ENCODE peak calls at places on chromosomes 13 and 19, in six cellular contexts. One of them, this sample, is unnamed.

GRCh38 chr13:51549593-51549992 is 34.7 kb upstream of the WDFY2 start:
- DNase-seq in AG04450: no peak
- DNase-seq in thoracic aorta: no peak
- DNase-seq in fibroblast of pulmonary artery: no peak
- DNase-seq in CD4-positive, alpha-beta T cell: no peak
- DNase-seq in type B pancreatic cell: no peak
- DNase-seq in this sample: no peak

GRCh38 chr13:23620211-23620610 is 50.0 kb downstream of the TNFRSF19 start:
- DNase-seq in AG04450: no peak
- DNase-seq in thoracic aorta: no peak
- DNase-seq in fibroblast of pulmonary artery: no peak
- DNase-seq in CD4-positive, alpha-beta T cell: no peak
- DNase-seq in type B pancreatic cell: no peak
- DNase-seq in this sample: no peak

GRCh38 chr19:7852851-7853759 is 21.1 kb downstream of the PRR36 start:
- DNase-seq in AG04450: no peak
- DNase-seq in thoracic aorta: no peak
- DNase-seq in fibroblast of pulmonary artery: peak; percentile 60
- DNase-seq in CD4-positive, alpha-beta T cell: peak; percentile 52
- DNase-seq in type B pancreatic cell: peak; percentile 88
- DNase-seq in this sample: peak; percentile 95

GRCh38 chr19:12706332-12706718 is 9.9 kb upstream of the FBXW9 start:
- DNase-seq in AG04450: no peak
- DNase-seq in thoracic aorta: no peak
- DNase-seq in fibroblast of pulmonary artery: no peak
- DNase-seq in CD4-positive, alpha-beta T cell: no peak
- DNase-seq in type B pancreatic cell: no peak
- DNase-seq in this sample: no peak

GRCh38 chr13:44904982-44905381 is 84.3 kb downstream of the NUFIP1 start:
- DNase-seq in AG04450: peak; percentile 90
- DNase-seq in thoracic aorta: peak; percentile 16
- DNase-seq in fibroblast of pulmonary artery: peak; percentile 98
- DNase-seq in CD4-positive, alpha-beta T cell: no peak
- DNase-seq in type B pancreatic cell: no peak
- DNase-seq in this sample: no peak

GRCh38 chr13:64428196-64428595 is 2801.9 kb downstream of the PCDH9 start:
- DNase-seq in AG04450: peak; percentile 49
- DNase-seq in thoracic aorta: no peak
- DNase-seq in fibroblast of pulmonary artery: peak; percentile 3
- DNase-seq in CD4-positive, alpha-beta T cell: no peak
- DNase-seq in type B pancreatic cell: no peak
- DNase-seq in this sample: no peak

GRCh38 chr13:40993987-40994386 is 25.1 kb downstream of the ELF1 start:
- DNase-seq in AG04450: no peak
- DNase-seq in thoracic aorta: no peak
- DNase-seq in fibroblast of pulmonary artery: no peak
- DNase-seq in CD4-positive, alpha-beta T cell: no peak
- DNase-seq in type B pancreatic cell: no peak
- DNase-seq in this sample: no peak

GRCh38 chr19:2371656-2372055 is 11.6 kb downstream of the TMPRSS9 start:
- DNase-seq in AG04450: no peak
- DNase-seq in thoracic aorta: no peak
- DNase-seq in fibroblast of pulmonary artery: peak; percentile 16
- DNase-seq in CD4-positive, alpha-beta T cell: no peak
- DNase-seq in type B pancreatic cell: no peak
- DNase-seq in this sample: no peak

GRCh38 chr19:50039968-50040367 is 14.2 kb downstream of the ZNF473 start:
- DNase-seq in AG04450: no peak
- DNase-seq in thoracic aorta: no peak
- DNase-seq in fibroblast of pulmonary artery: no peak
- DNase-seq in CD4-positive, alpha-beta T cell: no peak
- DNase-seq in type B pancreatic cell: no peak
- DNase-seq in this sample: no peak

GRCh38 chr13:42068886-42069285 is 20.4 kb downstream of the DGKH start:
- DNase-seq in AG04450: no peak
- DNase-seq in thoracic aorta: no peak
- DNase-seq in fibroblast of pulmonary artery: no peak
- DNase-seq in CD4-positive, alpha-beta T cell: no peak
- DNase-seq in type B pancreatic cell: no peak
- DNase-seq in this sample: no peak

GRCh38 chr19:33780251-33780650 is 16.4 kb upstream of the KCTD15 start:
- DNase-seq in AG04450: no peak
- DNase-seq in thoracic aorta: no peak
- DNase-seq in fibroblast of pulmonary artery: no peak
- DNase-seq in CD4-positive, alpha-beta T cell: no peak
- DNase-seq in type B pancreatic cell: no peak
- DNase-seq in this sample: no peak

GRCh38 chr19:2199215-2199614 is 35.5 kb downstream of the DOT1L start:
- DNase-seq in AG04450: no peak
- DNase-seq in thoracic aorta: no peak
- DNase-seq in fibroblast of pulmonary artery: no peak
- DNase-seq in CD4-positive, alpha-beta T cell: no peak
- DNase-seq in type B pancreatic cell: no peak
- DNase-seq in this sample: peak; percentile 68

GRCh38 chr13:104586010-104586746 is 1520.0 kb upstream of the SLC10A2 start:
- DNase-seq in AG04450: peak; percentile 65
- DNase-seq in thoracic aorta: no peak
- DNase-seq in fibroblast of pulmonary artery: peak; percentile 89
- DNase-seq in CD4-positive, alpha-beta T cell: no peak
- DNase-seq in type B pancreatic cell: no peak
- DNase-seq in this sample: no peak

GRCh38 chr13:41064493-41064892 is 3.2 kb downstream of the WBP4 start:
- DNase-seq in AG04450: peak; percentile 44
- DNase-seq in thoracic aorta: no peak
- DNase-seq in fibroblast of pulmonary artery: peak; percentile 70
- DNase-seq in CD4-positive, alpha-beta T cell: no peak
- DNase-seq in type B pancreatic cell: no peak
- DNase-seq in this sample: no peak

GRCh38 chr13:63307239-63307638 is 1891.6 kb upstream of the PCDH20 start:
- DNase-seq in AG04450: no peak
- DNase-seq in thoracic aorta: no peak
- DNase-seq in fibroblast of pulmonary artery: no peak
- DNase-seq in CD4-positive, alpha-beta T cell: no peak
- DNase-seq in type B pancreatic cell: no peak
- DNase-seq in this sample: no peak

GRCh38 chr13:32305646-32306045 is 9.5 kb downstream of the ZAR1L start:
- DNase-seq in AG04450: no peak
- DNase-seq in thoracic aorta: no peak
- DNase-seq in fibroblast of pulmonary artery: no peak
- DNase-seq in CD4-positive, alpha-beta T cell: no peak
- DNase-seq in type B pancreatic cell: no peak
- DNase-seq in this sample: no peak

GRCh38 chr13:34682406-34682805 is 259.7 kb upstream of the NBEA start:
- DNase-seq in AG04450: no peak
- DNase-seq in thoracic aorta: no peak
- DNase-seq in fibroblast of pulmonary artery: no peak
- DNase-seq in CD4-positive, alpha-beta T cell: no peak
- DNase-seq in type B pancreatic cell: no peak
- DNase-seq in this sample: no peak

GRCh38 chr19:31146546-31147183 is 202.6 kb downstream of the TSHZ3 start:
- DNase-seq in AG04450: no peak
- DNase-seq in thoracic aorta: no peak
- DNase-seq in fibroblast of pulmonary artery: no peak
- DNase-seq in CD4-positive, alpha-beta T cell: no peak
- DNase-seq in type B pancreatic cell: no peak
- DNase-seq in this sample: no peak
- TF ChIP-seq CTCF in AG04450: no peak
- TF ChIP-seq CTCF in thoracic aorta: no peak
- TF ChIP-seq CTCF in fibroblast of pulmonary artery: no peak
- TF ChIP-seq CTCF in CD4-positive, alpha-beta T cell: no peak
- TF ChIP-seq CTCF in type B pancreatic cell: no peak
- TF ChIP-seq CTCF in this sample: no peak

GRCh38 chr13:37139356-37139755 is 33.9 kb upstream of the CSNK1A1L start:
- DNase-seq in AG04450: no peak
- DNase-seq in thoracic aorta: no peak
- DNase-seq in fibroblast of pulmonary artery: no peak
- DNase-seq in CD4-positive, alpha-beta T cell: no peak
- DNase-seq in type B pancreatic cell: no peak
- DNase-seq in this sample: no peak

GRCh38 chr13:37138917-37139316 is 33.5 kb upstream of the CSNK1A1L start:
- DNase-seq in AG04450: no peak
- DNase-seq in thoracic aorta: no peak
- DNase-seq in fibroblast of pulmonary artery: no peak
- DNase-seq in CD4-positive, alpha-beta T cell: no peak
- DNase-seq in type B pancreatic cell: no peak
- DNase-seq in this sample: no peak

GRCh38 chr13:37136633-37137032 is 31.2 kb upstream of the CSNK1A1L start:
- DNase-seq in AG04450: no peak
- DNase-seq in thoracic aorta: no peak
- DNase-seq in fibroblast of pulmonary artery: no peak
- DNase-seq in CD4-positive, alpha-beta T cell: no peak
- DNase-seq in type B pancreatic cell: no peak
- DNase-seq in this sample: no peak

GRCh38 chr13:37136187-37136586 is 30.7 kb upstream of the CSNK1A1L start:
- DNase-seq in AG04450: no peak
- DNase-seq in thoracic aorta: no peak
- DNase-seq in fibroblast of pulmonary artery: no peak
- DNase-seq in CD4-positive, alpha-beta T cell: no peak
- DNase-seq in type B pancreatic cell: no peak
- DNase-seq in this sample: no peak

GRCh38 chr13:37138169-37138568 is 32.7 kb upstream of the CSNK1A1L start:
- DNase-seq in AG04450: no peak
- DNase-seq in thoracic aorta: no peak
- DNase-seq in fibroblast of pulmonary artery: peak; percentile 44
- DNase-seq in CD4-positive, alpha-beta T cell: no peak
- DNase-seq in type B pancreatic cell: no peak
- DNase-seq in this sample: no peak
- TF ChIP-seq CTCF in AG04450: peak; percentile 31
- TF ChIP-seq CTCF in thoracic aorta: no peak
- TF ChIP-seq CTCF in fibroblast of pulmonary artery: peak; percentile 35
- TF ChIP-seq CTCF in CD4-positive, alpha-beta T cell: no peak
- TF ChIP-seq CTCF in type B pancreatic cell: peak; percentile 45
- TF ChIP-seq CTCF in this sample: no peak

GRCh38 chr19:17075860-17076538 is 422 bp downstream of the MYO9B start:
- DNase-seq in AG04450: no peak
- DNase-seq in thoracic aorta: no peak
- DNase-seq in fibroblast of pulmonary artery: no peak
- DNase-seq in CD4-positive, alpha-beta T cell: no peak
- DNase-seq in type B pancreatic cell: no peak
- DNase-seq in this sample: peak; percentile 48
- TF ChIP-seq CTCF in AG04450: peak; percentile 6
- TF ChIP-seq CTCF in thoracic aorta: no peak
- TF ChIP-seq CTCF in fibroblast of pulmonary artery: no peak
- TF ChIP-seq CTCF in CD4-positive, alpha-beta T cell: no peak
- TF ChIP-seq CTCF in type B pancreatic cell: no peak
- TF ChIP-seq CTCF in this sample: no peak

DNA sequence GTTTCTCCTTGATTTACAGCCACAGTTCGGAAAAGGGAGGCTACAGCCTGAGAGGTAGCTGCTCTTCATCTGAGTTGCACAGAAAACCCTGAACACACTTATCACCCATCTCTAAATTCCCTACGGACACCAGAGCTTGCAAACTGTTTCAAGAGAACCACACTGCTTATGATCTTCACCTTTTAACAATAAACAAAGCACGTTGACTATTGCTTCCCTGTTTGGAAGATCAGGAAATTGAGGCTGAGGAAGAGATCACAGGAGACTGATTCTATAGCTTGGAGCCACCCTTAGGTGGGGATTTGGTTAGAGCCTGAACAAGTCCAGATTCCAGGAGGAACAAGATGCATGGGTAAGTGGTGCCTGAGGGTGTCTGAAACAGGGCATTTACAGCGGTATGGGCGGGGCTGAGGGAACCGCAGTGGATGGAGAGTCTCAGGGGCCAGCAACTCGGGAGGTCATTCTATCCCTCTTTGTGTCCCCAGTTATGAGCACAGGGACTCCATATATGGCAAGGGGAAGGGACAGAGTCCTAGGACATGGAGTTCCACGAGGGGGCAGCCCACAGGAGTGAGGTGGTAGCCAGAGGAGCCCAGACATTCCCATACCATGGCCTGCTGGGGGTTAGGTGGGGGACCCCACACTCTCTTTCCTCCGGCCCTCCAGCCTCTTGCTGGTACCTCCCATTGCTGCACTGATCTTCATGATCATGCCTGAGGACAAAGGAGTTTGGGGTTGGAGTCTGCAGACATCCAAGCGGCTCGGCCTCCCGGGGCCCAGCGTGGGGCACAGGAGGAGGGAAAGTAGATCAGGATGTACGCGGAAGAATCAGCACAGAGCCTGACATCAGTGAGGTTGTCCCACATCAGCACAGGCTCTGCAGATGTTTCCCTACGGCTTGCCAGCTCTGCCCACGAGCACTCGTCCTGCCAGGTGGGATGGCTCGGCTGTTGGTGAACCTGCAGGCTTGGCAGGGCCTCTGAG is 162.3 kb upstream of the ZNF536 start:
- DNase-seq in AG04450: no peak
- DNase-seq in thoracic aorta: no peak
- DNase-seq in fibroblast of pulmonary artery: no peak
- DNase-seq in CD4-positive, alpha-beta T cell: no peak
- DNase-seq in type B pancreatic cell: no peak
- DNase-seq in this sample: no peak
- TF ChIP-seq CTCF in AG04450: no peak
- TF ChIP-seq CTCF in thoracic aorta: no peak
- TF ChIP-seq CTCF in fibroblast of pulmonary artery: no peak
- TF ChIP-seq CTCF in CD4-positive, alpha-beta T cell: no peak
- TF ChIP-seq CTCF in type B pancreatic cell: no peak
- TF ChIP-seq CTCF in this sample: no peak

This sample was measured in GM20000.